ENCODE peak calls at places on chromosomes 5 and 9, in seven cellular contexts. E, A, X, V, T, R and S are unnamed samples.

GRCh38 chr9:91558879-91559278 is 135.2 kb upstream of the NFIL3 start:
- DNase-seq in E (no peak), A (no peak), X (no peak), V (no peak), T (no peak), R (no peak), S (no peak)

GRCh38 chr9:134525070-134525815 is 116.4 kb upstream of the COL5A1 start:
- DNase-seq in E (peak), A (no peak), X (no peak), V (peak), T (peak), R (no peak), S (no peak)

GRCh38 chr5:109533847-109534272 is 124.1 kb upstream of the PJA2 start:
- DNase-seq in E (no peak), A (no peak), X (no peak), V (no peak), T (no peak), R (no peak), S (no peak)

GRCh38 chr5:135553688-135554462 is 18.1 kb upstream of the NEUROG1 start:
- DNase-seq in E (no peak), A (peak), X (peak), V (no peak), T (peak), R (no peak), S (no peak)

GRCh38 chr9:136545065-136545965 is 533 bp downstream of the NOTCH1 start:
- DNase-seq in E (no peak), A (no peak), X (no peak), V (peak), T (no peak), R (no peak), S (peak)

GRCh38 chr9:130766031-130766903 is 68.8 kb upstream of the ABL1 start:
- DNase-seq in E (no peak), A (no peak), X (no peak), V (no peak), T (peak), R (no peak), S (no peak)

GRCh38 chr5:176741566-176742211 is 68.7 kb upstream of the UNC5A start:
- DNase-seq in E (peak), A (no peak), X (no peak), V (no peak), T (no peak), R (no peak), S (peak)

GRCh38 chr9:68731857-68732256 is 26.8 kb downstream of the PIP5K1B start:
- DNase-seq in E (no peak), A (no peak), X (no peak), V (no peak), T (peak), R (no peak), S (no peak)

GRCh38 chr5:19018822-19019221 is 969.2 kb downstream of the CDH18 start:
- DNase-seq in E (no peak), A (no peak), X (no peak), V (no peak), T (no peak), R (no peak), S (no peak)

GRCh38 chr5:153122416-153122815 is 368.1 kb upstream of the GRIA1 start:
- DNase-seq in E (no peak), A (no peak), X (no peak), V (no peak), T (no peak), R (no peak), S (no peak)

GRCh38 chr9:105168935-105169334 is 75.5 kb upstream of the SLC44A1 start:
- DNase-seq in E (no peak), A (no peak), X (no peak), V (no peak), T (no peak), R (no peak), S (no peak)

GRCh38 chr5:76401801-76402250 is 1.3 kb upstream of the IQGAP2 start:
- DNase-seq in E (no peak), A (no peak), X (no peak), V (no peak), T (peak), R (no peak), S (peak)

GRCh38 chr5:42886612-42887011 is 74.9 kb upstream of the SELENOP start:
- DNase-seq in E (no peak), A (no peak), X (no peak), V (no peak), T (no peak), R (no peak), S (no peak)

GRCh38 chr9:108511200-108511756 is 344.5 kb downstream of the ACTL7B start:
- DNase-seq in E (no peak), A (no peak), X (no peak), V (no peak), T (no peak), R (no peak), S (no peak)

GRCh38 chr9:61665330-61665751 is 475.5 kb downstream of the SPATA31A7 start:
- DNase-seq in E (peak), A (no peak), X (no peak), V (no peak), T (peak), R (no peak), S (peak)

GRCh38 chr5:172939561-172939960 is 19.7 kb upstream of the RPL26L1 start:
- DNase-seq in E (peak), A (no peak), X (no peak), V (no peak), T (no peak), R (no peak), S (no peak)

GRCh38 chr5:160787247-160787646 is 64.8 kb downstream of the ATP10B start:
- DNase-seq in E (no peak), A (no peak), X (peak), V (no peak), T (peak), R (peak), S (peak)

GRCh38 chr5:65823174-65823573 is 101.2 kb downstream of the NLN start:
- DNase-seq in E (no peak), A (peak), X (peak), V (no peak), T (no peak), R (no peak), S (no peak)

GRCh38 chr5:31066655-31067328 is 126.7 kb upstream of the CDH6 start:
- DNase-seq in E (no peak), A (no peak), X (no peak), V (no peak), T (no peak), R (no peak), S (no peak)

GRCh38 chr9:98097836-98098235 is 21.2 kb downstream of the TRIM14 start:
- DNase-seq in E (no peak), A (no peak), X (no peak), V (no peak), T (peak), R (no peak), S (peak)

GRCh38 chr9:113590991-113591898 is 127.7 kb downstream of the RGS3 start:
- DNase-seq in E (peak), A (no peak), X (peak), V (peak), T (peak), R (peak), S (peak)

GRCh38 chr9:109117856-109118801 is 1.6 kb downstream of the TMEM245 start:
- DNase-seq in E (no peak), A (no peak), X (peak), V (peak), T (peak), R (peak), S (no peak)

GRCh38 chr5:37836173-37837100 is 3.4 kb downstream of the GDNF start:
- DNase-seq in E (peak), A (no peak), X (peak), V (no peak), T (no peak), R (no peak), S (no peak)

GRCh38 chr5:93621340-93621872 is 38.4 kb downstream of the NR2F1 start:
- DNase-seq in E (peak), A (no peak), X (peak), V (peak), T (peak), R (peak), S (no peak)

GRCh38 chr9:130537346-130538050 is 41.9 kb upstream of the FUBP3 start:
- DNase-seq in E (no peak), A (no peak), X (no peak), V (no peak), T (no peak), R (no peak), S (no peak)

GRCh38 chr9:16450578-16450977 is 419.9 kb downstream of the BNC2 start:
- DNase-seq in E (no peak), A (no peak), X (no peak), V (no peak), T (no peak), R (no peak), S (no peak)

GRCh38 chr9:27572918-27573698 is at the start of gene C9orf72:
- DNase-seq in E (peak), A (no peak), X (peak), V (peak), T (peak), R (peak), S (peak)

GRCh38 chr5:82758881-82759280 is 318.3 kb downstream of the TMEM167A start:
- DNase-seq in E (no peak), A (no peak), X (no peak), V (no peak), T (no peak), R (no peak), S (no peak)

GRCh38 chr9:135138078-135138855 is 50.8 kb downstream of the OLFM1 start:
- DNase-seq in E (peak), A (no peak), X (no peak), V (no peak), T (no peak), R (no peak), S (no peak)

GRCh38 chr9:109254317-109254716 is 66.5 kb downstream of the EPB41L4B start:
- DNase-seq in E (no peak), A (no peak), X (no peak), V (no peak), T (no peak), R (no peak), S (no peak)

GRCh38 chr5:179732918-179733763 is 519 bp downstream of the MAML1 start:
- DNase-seq in E (peak), A (no peak), X (peak), V (peak), T (peak), R (peak), S (peak)
- TF ChIP-seq POLR2A in E (no peak), A (peak), X (no peak), V (no peak), T (no peak), R (no peak), S (peak)

DNA sequence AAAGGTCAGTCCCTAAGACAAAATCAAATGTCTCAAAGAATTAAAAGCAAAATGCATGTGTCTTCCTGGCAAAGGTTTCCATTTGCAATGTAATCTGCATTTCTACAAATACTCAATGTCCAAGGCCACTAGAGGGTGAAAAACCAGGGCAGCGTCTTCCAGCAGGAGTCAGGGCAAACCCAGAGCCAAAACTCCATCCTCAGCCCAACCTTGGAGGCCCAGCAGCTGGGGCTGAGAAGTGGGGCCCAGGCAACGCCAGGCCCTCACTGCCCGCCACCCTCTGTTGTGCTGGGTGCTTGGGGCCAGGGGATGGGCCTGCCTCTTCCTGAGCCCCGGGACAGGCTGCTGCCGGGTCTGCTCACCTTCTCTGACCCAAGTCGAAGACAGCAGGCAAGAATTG is 200.1 kb downstream of the PAX5 start:
- DNase-seq in E (no peak), A (no peak), X (no peak), V (no peak), T (no peak), R (no peak), S (no peak)
- TF ChIP-seq CTCF in E (no peak), A (peak), X (no peak), V (no peak), T (no peak), R (no peak), S (no peak)

GRCh38 chr9:33510264-33511183 is 13.5 kb upstream of the ANKRD18B start:
- DNase-seq in E (peak), A (no peak), X (peak), V (peak), T (peak), R (peak), S (peak)
- H3K27ac ChIP-seq in E (peak), A (no peak), X (peak), V (peak), T (peak), R (no peak), S (peak)

GRCh38 chr5:150391064-150391834 is 21.5 kb downstream of the CD74 start:
- DNase-seq in E (no peak), A (no peak), X (no peak), V (no peak), T (no peak), R (no peak), S (no peak)
- TF ChIP-seq POLR2A in E (no peak), A (no peak), X (no peak), V (no peak), T (no peak), R (no peak), S (no peak)

GRCh38 chr9:125142560-125143376 is 560 bp downstream of the SCAI start:
- DNase-seq in E (peak), A (no peak), X (no peak), V (no peak), T (peak), R (peak), S (no peak)
- TF ChIP-seq CTCF in E (no peak), A (no peak), X (no peak), V (no peak), T (no peak), R (no peak), S (no peak)

DNA sequence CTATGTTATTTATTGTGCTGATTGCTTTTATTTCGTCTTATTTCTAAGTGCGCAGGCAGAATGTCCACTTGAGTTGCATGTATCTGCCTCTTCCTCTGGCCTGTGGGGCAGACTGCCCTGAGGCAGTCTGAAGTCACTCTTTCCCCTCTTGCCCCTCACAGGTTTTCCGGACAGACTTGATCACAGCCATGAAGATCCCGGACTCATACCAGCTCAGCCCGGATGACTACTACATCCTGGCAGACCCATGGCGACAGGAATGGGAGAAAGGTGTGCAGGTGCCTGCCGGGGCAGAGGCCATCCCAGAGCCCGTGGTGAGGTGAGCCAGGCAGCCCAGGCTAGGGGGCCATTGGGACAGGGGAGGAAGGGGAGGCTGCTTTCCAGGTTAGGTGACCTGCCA is 26.4 kb downstream of the JADE2 start:
- DNase-seq in E (no peak), A (no peak), X (no peak), V (no peak), T (no peak), R (no peak), S (no peak)
- H3K27ac ChIP-seq in E (peak), A (no peak), X (peak), V (no peak), T (no peak), R (no peak), S (peak)

GRCh38 chr5:138212828-138213160 is 329 bp downstream of the CDC23 start:
- DNase-seq in E (peak), A (no peak), X (peak), V (no peak), T (peak), R (peak), S (no peak)

GRCh38 chr5:138216799-138217198 is 3.7 kb upstream of the CDC23 start:
- DNase-seq in E (no peak), A (no peak), X (no peak), V (no peak), T (no peak), R (no peak), S (no peak)

GRCh38 chr5:138210985-138211384 is 2.1 kb downstream of the CDC23 start:
- DNase-seq in E (no peak), A (no peak), X (no peak), V (no peak), T (no peak), R (no peak), S (no peak)

DNA sequence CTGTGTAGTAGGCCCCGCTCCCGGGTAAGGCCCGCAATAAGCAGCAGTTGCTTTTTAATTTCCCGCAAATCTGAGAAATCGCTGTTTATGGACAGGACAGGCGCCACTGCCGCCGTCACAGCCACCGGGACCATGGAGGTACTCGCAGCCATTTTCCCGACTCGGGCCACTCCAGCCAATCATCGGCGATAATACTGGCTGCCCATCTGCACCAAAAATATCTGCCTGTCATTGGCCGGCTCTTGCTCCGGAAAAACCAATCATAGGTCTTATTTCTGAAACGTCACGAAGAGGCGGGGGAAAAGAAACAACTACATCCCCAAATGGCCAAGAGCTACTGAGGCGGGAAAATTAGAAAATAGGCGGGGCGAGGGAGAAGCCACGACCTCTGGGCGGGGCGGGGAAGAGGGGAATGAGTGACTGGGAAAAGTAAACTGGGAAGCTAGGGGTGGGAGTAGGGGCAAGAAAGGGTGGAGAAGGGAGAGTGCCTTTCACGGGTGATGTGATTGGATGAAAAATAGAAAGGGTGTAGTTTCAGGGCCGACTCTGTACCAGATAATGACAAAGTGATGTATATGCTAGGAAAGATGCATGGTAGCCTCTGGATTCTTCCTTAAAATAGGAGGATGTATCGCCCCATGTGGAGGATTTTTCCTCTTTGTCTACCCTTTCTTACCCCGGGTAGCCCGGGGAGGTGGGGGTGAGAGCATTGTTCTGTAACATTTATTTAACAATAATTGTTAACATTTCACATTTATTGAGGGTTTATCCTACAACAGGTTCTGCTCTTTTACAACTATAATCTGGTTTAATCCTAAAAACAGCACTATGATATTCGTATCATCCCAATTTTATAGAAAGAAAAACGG is at the start of gene CDC23:
- DNase-seq in E (peak), A (peak), X (peak), V (peak), T (peak), R (peak), S (peak)
- TF ChIP-seq POLR2A in E (peak), A (peak), X (peak), V (peak), T (peak), R (peak), S (no peak)

GRCh38 chr9:71977003-71977402 is 65.6 kb downstream of the C9orf85 start:
- DNase-seq in E (no peak), A (no peak), X (no peak), V (no peak), T (no peak), R (no peak), S (no peak)

GRCh38 chr9:71980266-71981018 is 69.0 kb downstream of the C9orf85 start:
- DNase-seq in E (no peak), A (no peak), X (no peak), V (no peak), T (no peak), R (no peak), S (no peak)

DNA sequence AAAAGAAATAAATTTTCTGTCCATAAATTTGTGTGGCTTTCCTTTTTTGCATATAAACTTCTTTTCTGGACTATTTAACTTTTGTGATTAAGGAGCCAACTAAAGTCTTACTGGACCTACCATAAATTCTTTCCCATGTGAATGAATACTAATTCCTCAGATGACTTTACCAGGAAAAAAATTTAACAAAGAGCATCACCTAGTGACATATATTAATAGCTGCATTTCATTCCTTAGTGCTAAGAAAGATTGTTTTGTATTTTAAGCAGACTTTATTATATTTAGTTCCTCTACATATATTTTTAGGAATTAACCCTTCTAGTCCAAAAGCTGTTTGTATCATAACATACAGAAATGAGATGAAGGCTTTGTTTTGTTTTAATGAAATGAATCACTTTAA is 64.4 kb downstream of the C9orf85 start:
- DNase-seq in E (no peak), A (no peak), X (no peak), V (no peak), T (no peak), R (no peak), S (no peak)
- TF ChIP-seq CTCF in E (peak), A (peak), X (peak), V (no peak), T (peak), R (no peak), S (peak)